ENCODE peak calls at places on chromosome 11, in ten cellular contexts. One of them, this sample, is unnamed.

GRCh38 chr11:127493330-127493729 is 492.8 kb upstream of the KIRREL3 start:
- DNase-seq in mesendoderm: peak; percentile 32
- DNase-seq in MCF 10A: peak; percentile 52
- DNase-seq in SW 1271: peak; percentile 6
- DNase-seq in activated T-helper 1 cell treated with Interleukin-2 at 50 U/mL for 16 hours: no peak
- DNase-seq in effector memory CD8-positive, alpha-beta T cell: no peak
- DNase-seq in SHP77: no peak
- DNase-seq in SK-N-SH: peak; percentile 34
- DNase-seq in pons: peak; percentile 47
- DNase-seq in LHCN-M2: peak; percentile 6
- DNase-seq in this sample: no peak

GRCh38 chr11:34602245-34602644 is 18.6 kb upstream of the EHF start:
- DNase-seq in mesendoderm: no peak
- DNase-seq in MCF 10A: peak; percentile 61
- DNase-seq in SW 1271: no peak
- DNase-seq in activated T-helper 1 cell treated with Interleukin-2 at 50 U/mL for 16 hours: no peak
- DNase-seq in effector memory CD8-positive, alpha-beta T cell: no peak
- DNase-seq in SHP77: no peak
- DNase-seq in SK-N-SH: no peak
- DNase-seq in pons: no peak
- DNase-seq in LHCN-M2: no peak
- DNase-seq in this sample: no peak

GRCh38 chr11:27248430-27249207 is 114.4 kb downstream of the CCDC34 start:
- DNase-seq in mesendoderm: no peak
- DNase-seq in MCF 10A: no peak
- DNase-seq in SW 1271: no peak
- DNase-seq in activated T-helper 1 cell treated with Interleukin-2 at 50 U/mL for 16 hours: no peak
- DNase-seq in effector memory CD8-positive, alpha-beta T cell: no peak
- DNase-seq in SHP77: no peak
- DNase-seq in SK-N-SH: no peak
- DNase-seq in pons: peak; percentile 30
- DNase-seq in LHCN-M2: no peak
- DNase-seq in this sample: peak; percentile 70

GRCh38 chr11:112809429-112809828 is 151.8 kb upstream of the NCAM1 start:
- DNase-seq in mesendoderm: no peak
- DNase-seq in MCF 10A: no peak
- DNase-seq in SW 1271: no peak
- DNase-seq in activated T-helper 1 cell treated with Interleukin-2 at 50 U/mL for 16 hours: no peak
- DNase-seq in effector memory CD8-positive, alpha-beta T cell: no peak
- DNase-seq in SHP77: no peak
- DNase-seq in SK-N-SH: no peak
- DNase-seq in pons: no peak
- DNase-seq in LHCN-M2: no peak
- DNase-seq in this sample: no peak

GRCh38 chr11:67433536-67434394 is 3.7 kb downstream of the PTPRCAP start:
- DNase-seq in mesendoderm: no peak
- DNase-seq in MCF 10A: no peak
- DNase-seq in SW 1271: no peak
- DNase-seq in activated T-helper 1 cell treated with Interleukin-2 at 50 U/mL for 16 hours: no peak
- DNase-seq in effector memory CD8-positive, alpha-beta T cell: no peak
- DNase-seq in SHP77: no peak
- DNase-seq in SK-N-SH: no peak
- DNase-seq in pons: no peak
- DNase-seq in LHCN-M2: no peak
- DNase-seq in this sample: no peak

GRCh38 chr11:119700536-119701346 is 28.3 kb downstream of the NECTIN1 start:
- DNase-seq in mesendoderm: no peak
- DNase-seq in MCF 10A: peak; percentile 79
- DNase-seq in SW 1271: no peak
- DNase-seq in activated T-helper 1 cell treated with Interleukin-2 at 50 U/mL for 16 hours: no peak
- DNase-seq in effector memory CD8-positive, alpha-beta T cell: no peak
- DNase-seq in SHP77: no peak
- DNase-seq in SK-N-SH: no peak
- DNase-seq in pons: no peak
- DNase-seq in LHCN-M2: peak; percentile 26
- DNase-seq in this sample: no peak

GRCh38 chr11:133619973-133620372 is 87.7 kb upstream of the OPCML start:
- DNase-seq in mesendoderm: peak; percentile 29
- DNase-seq in MCF 10A: no peak
- DNase-seq in SW 1271: no peak
- DNase-seq in activated T-helper 1 cell treated with Interleukin-2 at 50 U/mL for 16 hours: no peak
- DNase-seq in effector memory CD8-positive, alpha-beta T cell: no peak
- DNase-seq in SHP77: no peak
- DNase-seq in SK-N-SH: peak; percentile 29
- DNase-seq in pons: peak; percentile 37
- DNase-seq in LHCN-M2: no peak
- DNase-seq in this sample: no peak

GRCh38 chr11:13337986-13338436 is 60.4 kb downstream of the BMAL1 start:
- DNase-seq in mesendoderm: no peak
- DNase-seq in MCF 10A: no peak
- DNase-seq in SW 1271: no peak
- DNase-seq in activated T-helper 1 cell treated with Interleukin-2 at 50 U/mL for 16 hours: no peak
- DNase-seq in effector memory CD8-positive, alpha-beta T cell: no peak
- DNase-seq in SHP77: no peak
- DNase-seq in SK-N-SH: no peak
- DNase-seq in pons: no peak
- DNase-seq in LHCN-M2: peak; percentile 68
- DNase-seq in this sample: no peak

GRCh38 chr11:74037309-74037708 is 28.4 kb upstream of the UCP3 start:
- DNase-seq in mesendoderm: no peak
- DNase-seq in MCF 10A: peak; percentile 80
- DNase-seq in SW 1271: no peak
- DNase-seq in activated T-helper 1 cell treated with Interleukin-2 at 50 U/mL for 16 hours: no peak
- DNase-seq in effector memory CD8-positive, alpha-beta T cell: no peak
- DNase-seq in SHP77: no peak
- DNase-seq in SK-N-SH: no peak
- DNase-seq in pons: no peak
- DNase-seq in LHCN-M2: peak; percentile 15
- DNase-seq in this sample: no peak